ENCODE peak calls at places on chromosome 21, in six cellular contexts. One of them, this sample, is unnamed.

GRCh38 chr21:39451332-39452206 is at the start of gene SH3BGR:
- DNase-seq in thyroid gland: peak
- DNase-seq in prostate gland: peak
- DNase-seq in suprapubic skin: no peak
- DNase-seq in heart left ventricle: peak
- DNase-seq in lower leg skin: no peak
- DNase-seq in this sample: peak

GRCh38 chr21:32256873-32257620 is 21.8 kb downstream of the MIS18A start:
- DNase-seq in lower leg skin: peak
- DNase-seq in heart left ventricle: peak
- DNase-seq in thyroid gland: peak
- DNase-seq in prostate gland: peak
- DNase-seq in suprapubic skin: peak
- DNase-seq in this sample: peak

GRCh38 chr21:18249542-18250152 is 5.0 kb downstream of the CHODL start:
- DNase-seq in thyroid gland: no peak
- DNase-seq in prostate gland: no peak
- DNase-seq in heart left ventricle: no peak
- DNase-seq in lower leg skin: no peak
- DNase-seq in suprapubic skin: no peak
- DNase-seq in this sample: no peak

GRCh38 chr21:35217504-35218060 is 168.5 kb upstream of the RUNX1 start:
- DNase-seq in suprapubic skin: no peak
- DNase-seq in lower leg skin: no peak
- DNase-seq in heart left ventricle: no peak
- DNase-seq in thyroid gland: peak
- DNase-seq in prostate gland: no peak
- DNase-seq in this sample: peak

GRCh38 chr21:34889287-34889536 is 159.9 kb downstream of the RUNX1 start:
- DNase-seq in thyroid gland: peak
- DNase-seq in lower leg skin: peak
- DNase-seq in suprapubic skin: no peak
- DNase-seq in prostate gland: peak
- DNase-seq in heart left ventricle: peak
- DNase-seq in this sample: peak

GRCh38 chr21:29007135-29007534 is 12.0 kb downstream of the RWDD2B start:
- DNase-seq in thyroid gland: no peak
- DNase-seq in suprapubic skin: no peak
- DNase-seq in prostate gland: no peak
- DNase-seq in heart left ventricle: no peak
- DNase-seq in lower leg skin: no peak
- DNase-seq in this sample: no peak

GRCh38 chr21:25859264-25859931 is 124.6 kb downstream of the GABPA start:
- DNase-seq in heart left ventricle: no peak
- DNase-seq in prostate gland: no peak
- DNase-seq in thyroid gland: no peak
- DNase-seq in suprapubic skin: no peak
- DNase-seq in lower leg skin: no peak
- DNase-seq in this sample: no peak

GRCh38 chr21:28798798-28799197 is 193.9 kb downstream of the LTN1 start:
- DNase-seq in suprapubic skin: no peak
- DNase-seq in lower leg skin: no peak
- DNase-seq in thyroid gland: no peak
- DNase-seq in prostate gland: no peak
- DNase-seq in heart left ventricle: no peak
- DNase-seq in this sample: no peak

GRCh38 chr21:37073417-37074194 is 552 bp downstream of the TTC3 start:
- DNase-seq in heart left ventricle: peak
- DNase-seq in lower leg skin: peak
- DNase-seq in prostate gland: peak
- DNase-seq in suprapubic skin: peak
- DNase-seq in thyroid gland: peak
- DNase-seq in this sample: peak

GRCh38 chr21:37557261-37557950 is 190.8 kb downstream of the DYRK1A start:
- DNase-seq in suprapubic skin: no peak
- DNase-seq in lower leg skin: no peak
- DNase-seq in prostate gland: no peak
- DNase-seq in heart left ventricle: no peak
- DNase-seq in thyroid gland: peak
- DNase-seq in this sample: no peak

GRCh38 chr21:44850208-44850800 is 23.2 kb downstream of the PTTG1IP start:
- DNase-seq in prostate gland: no peak
- DNase-seq in suprapubic skin: no peak
- DNase-seq in lower leg skin: no peak
- DNase-seq in thyroid gland: no peak
- DNase-seq in heart left ventricle: no peak
- DNase-seq in this sample: no peak

GRCh38 chr21:44054710-44055109 is 42.6 kb downstream of the TRAPPC10 start:
- DNase-seq in thyroid gland: peak
- DNase-seq in lower leg skin: no peak
- DNase-seq in suprapubic skin: no peak
- DNase-seq in prostate gland: no peak
- DNase-seq in heart left ventricle: no peak
- DNase-seq in this sample: no peak

GRCh38 chr21:38714998-38715397 is 90.7 kb upstream of the ETS2 start:
- DNase-seq in heart left ventricle: no peak
- DNase-seq in lower leg skin: no peak
- DNase-seq in thyroid gland: no peak
- DNase-seq in suprapubic skin: no peak
- DNase-seq in prostate gland: no peak
- DNase-seq in this sample: no peak

GRCh38 chr21:37220433-37220980 is 46.6 kb downstream of the VPS26C start:
- DNase-seq in suprapubic skin: no peak
- DNase-seq in lower leg skin: no peak
- DNase-seq in heart left ventricle: no peak
- DNase-seq in prostate gland: no peak
- DNase-seq in thyroid gland: no peak
- DNase-seq in this sample: peak

GRCh38 chr21:17427831-17428483 is 84.9 kb upstream of the CXADR start:
- DNase-seq in thyroid gland: no peak
- DNase-seq in suprapubic skin: no peak
- DNase-seq in prostate gland: no peak
- DNase-seq in heart left ventricle: no peak
- DNase-seq in lower leg skin: no peak
- DNase-seq in this sample: no peak

GRCh38 chr21:21373969-21374368 is 375.8 kb downstream of the NCAM2 start:
- DNase-seq in heart left ventricle: no peak
- DNase-seq in suprapubic skin: no peak
- DNase-seq in prostate gland: no peak
- DNase-seq in thyroid gland: no peak
- DNase-seq in lower leg skin: no peak
- DNase-seq in this sample: no peak

GRCh38 chr21:30337644-30338170 is at the start of gene KRTAP27-1:
- DNase-seq in heart left ventricle: no peak
- DNase-seq in suprapubic skin: no peak
- DNase-seq in lower leg skin: no peak
- DNase-seq in prostate gland: no peak
- DNase-seq in thyroid gland: no peak
- DNase-seq in this sample: no peak

GRCh38 chr21:39088831-39089380 is 94.3 kb downstream of the PSMG1 start:
- DNase-seq in thyroid gland: no peak
- DNase-seq in heart left ventricle: peak
- DNase-seq in prostate gland: no peak
- DNase-seq in lower leg skin: no peak
- DNase-seq in suprapubic skin: no peak
- DNase-seq in this sample: no peak

GRCh38 chr21:21183092-21183491 is 184.9 kb downstream of the NCAM2 start:
- DNase-seq in thyroid gland: no peak
- DNase-seq in lower leg skin: no peak
- DNase-seq in suprapubic skin: no peak
- DNase-seq in prostate gland: no peak
- DNase-seq in heart left ventricle: no peak
- DNase-seq in this sample: no peak

GRCh38 chr21:31117046-31117916 is 79.0 kb upstream of the KRTAP19-8 start:
- DNase-seq in heart left ventricle: no peak
- DNase-seq in prostate gland: no peak
- DNase-seq in suprapubic skin: no peak
- DNase-seq in lower leg skin: no peak
- DNase-seq in thyroid gland: no peak
- DNase-seq in this sample: no peak

GRCh38 chr21:44656868-44657267 is 864 bp upstream of the KRTAP12-3 start:
- DNase-seq in thyroid gland: no peak
- DNase-seq in prostate gland: no peak
- DNase-seq in heart left ventricle: no peak
- DNase-seq in lower leg skin: no peak
- DNase-seq in suprapubic skin: no peak
- DNase-seq in this sample: no peak

GRCh38 chr21:42376338-42376982 is 10.1 kb upstream of the TFF1 start:
- DNase-seq in suprapubic skin: no peak
- DNase-seq in prostate gland: peak
- DNase-seq in heart left ventricle: no peak
- DNase-seq in lower leg skin: no peak
- DNase-seq in thyroid gland: peak
- DNase-seq in this sample: peak
- TF ChIP-seq POLR2A in suprapubic skin: no peak
- TF ChIP-seq POLR2A in prostate gland: no peak
- TF ChIP-seq POLR2A in heart left ventricle: no peak
- TF ChIP-seq POLR2A in lower leg skin: no peak
- TF ChIP-seq POLR2A in thyroid gland: no peak
- TF ChIP-seq POLR2A in this sample: no peak

DNA sequence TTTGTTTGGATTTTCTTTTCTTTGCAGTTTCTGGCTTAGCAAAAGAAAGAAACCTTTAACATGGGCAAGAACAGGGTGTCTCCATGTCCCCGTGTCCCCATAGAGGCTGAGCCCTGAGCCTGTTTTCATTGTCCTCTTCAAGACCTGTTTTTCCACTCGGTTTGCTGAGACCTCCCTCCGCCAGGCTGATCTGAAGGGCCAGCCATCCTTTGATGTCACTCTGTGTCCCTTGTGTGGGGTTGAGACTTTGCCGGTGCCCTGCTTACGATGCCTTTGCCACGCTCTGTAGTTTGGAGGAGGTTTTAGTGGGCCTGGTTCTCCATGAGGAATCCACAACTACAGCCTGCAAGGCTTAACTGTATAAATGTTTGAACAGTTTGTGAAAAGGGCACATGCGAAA is 23.8 kb downstream of the IFNGR2 start:
- DNase-seq in lower leg skin: no peak
- DNase-seq in thyroid gland: peak
- DNase-seq in prostate gland: no peak
- DNase-seq in heart left ventricle: no peak
- DNase-seq in suprapubic skin: no peak
- DNase-seq in this sample: no peak
- TF ChIP-seq POLR2A in lower leg skin: no peak
- TF ChIP-seq POLR2A in thyroid gland: no peak
- TF ChIP-seq POLR2A in prostate gland: no peak
- TF ChIP-seq POLR2A in heart left ventricle: no peak
- TF ChIP-seq POLR2A in suprapubic skin: no peak
- TF ChIP-seq POLR2A in this sample: no peak

GRCh38 chr21:42974832-42975820 is 764 bp downstream of the PKNOX1 start:
- DNase-seq in thyroid gland: peak
- DNase-seq in prostate gland: peak
- DNase-seq in heart left ventricle: peak
- DNase-seq in lower leg skin: peak
- DNase-seq in suprapubic skin: no peak
- DNase-seq in this sample: peak
- TF ChIP-seq POLR2A in thyroid gland: no peak
- TF ChIP-seq POLR2A in prostate gland: no peak
- TF ChIP-seq POLR2A in heart left ventricle: no peak
- TF ChIP-seq POLR2A in lower leg skin: no peak
- TF ChIP-seq POLR2A in suprapubic skin: no peak
- TF ChIP-seq POLR2A in this sample: no peak

GRCh38 chr21:42731264-42732032 is 78.0 kb downstream of the PDE9A start:
- DNase-seq in prostate gland: peak
- DNase-seq in heart left ventricle: no peak
- DNase-seq in lower leg skin: no peak
- DNase-seq in suprapubic skin: peak
- DNase-seq in thyroid gland: no peak
- DNase-seq in this sample: no peak
- TF ChIP-seq POLR2A in prostate gland: no peak
- TF ChIP-seq POLR2A in heart left ventricle: no peak
- TF ChIP-seq POLR2A in lower leg skin: no peak
- TF ChIP-seq POLR2A in suprapubic skin: no peak
- TF ChIP-seq POLR2A in thyroid gland: no peak
- TF ChIP-seq POLR2A in this sample: no peak

GRCh38 chr21:45982758-45983731 is 1.5 kb downstream of the COL6A1 start:
- DNase-seq in heart left ventricle: peak
- DNase-seq in lower leg skin: no peak
- DNase-seq in suprapubic skin: peak
- DNase-seq in thyroid gland: no peak
- DNase-seq in prostate gland: no peak
- DNase-seq in this sample: no peak
- TF ChIP-seq POLR2A in heart left ventricle: no peak
- TF ChIP-seq POLR2A in lower leg skin: no peak
- TF ChIP-seq POLR2A in suprapubic skin: no peak
- TF ChIP-seq POLR2A in thyroid gland: no peak
- TF ChIP-seq POLR2A in prostate gland: no peak
- TF ChIP-seq POLR2A in this sample: no peak